ENCODE peak calls at places on chromosomes 16 and 17, in four cellular contexts. A is K562, L is A549, P is HepG2. N is an unnamed sample.

GRCh38 chr16:26818393-26818792 is 248.3 kb upstream of the C16orf82 start:
- DNase-seq in A (peak), P (no peak), L (no peak), N (no peak)

GRCh38 chr17:45038771-45039634 is 12.4 kb downstream of the DCAKD start:
- DNase-seq in L (no peak), A (no peak), P (no peak), N (no peak)

GRCh38 chr16:4972938-4973587 is 14.9 kb downstream of the SEC14L5 start:
- DNase-seq in A (no peak), L (no peak), P (no peak), N (no peak)

GRCh38 chr16:11612110-11612981 is 25.6 kb upstream of the LITAF start:
- DNase-seq in A (peak), P (peak), L (peak), N (peak)

GRCh38 chr17:77420804-77421634 is 280.2 kb downstream of the SEC14L1 start:
- DNase-seq in P (no peak), A (peak), L (peak), N (peak)

GRCh38 chr17:37614823-37615222 is 5.6 kb upstream of the SYNRG start:
- DNase-seq in L (no peak), A (no peak), P (no peak), N (no peak)

GRCh38 chr17:70295329-70295728 is 126.0 kb downstream of the KCNJ2 start:
- DNase-seq in A (no peak), P (no peak), L (no peak), N (no peak)

GRCh38 chr17:31967643-31968042 is 30.8 kb downstream of the SUZ12 start:
- DNase-seq in P (no peak), L (peak), A (no peak), N (no peak)

GRCh38 chr17:11309033-11309432 is 68.0 kb downstream of the SHISA6 start:
- DNase-seq in A (no peak), P (no peak), L (no peak), N (no peak)

GRCh38 chr16:12318661-12319463 is 342.3 kb downstream of the SNX29 start:
- DNase-seq in A (no peak), L (no peak), P (peak), N (no peak)

GRCh38 chr17:1920948-1921351 is 91.1 kb downstream of the RPA1 start:
- DNase-seq in A (no peak), P (no peak), L (no peak), N (no peak)

GRCh38 chr17:48549909-48550308 is 5.0 kb upstream of the HOXB2 start:
- DNase-seq in A (no peak), P (no peak), L (no peak), N (no peak)

DNA sequence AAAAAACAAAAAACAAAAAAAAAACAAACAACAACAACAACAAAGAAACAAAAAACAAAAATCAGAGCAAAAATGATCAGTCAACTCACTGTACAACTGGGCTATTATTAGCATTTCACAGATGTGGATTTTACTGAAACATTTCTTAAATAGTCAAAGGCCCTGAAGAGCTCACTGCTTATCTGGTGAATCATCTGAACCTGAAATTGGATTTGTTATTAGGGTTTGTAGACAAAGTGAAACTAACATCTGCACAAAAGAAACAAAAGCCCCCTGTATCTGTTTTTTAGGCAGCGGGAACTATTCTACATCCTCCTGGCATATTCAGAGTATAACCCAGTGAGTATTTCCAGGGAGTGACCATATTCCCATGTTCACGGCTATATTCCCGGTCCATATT is 32.6 kb upstream of the KSR1 start:
- DNase-seq in P (no peak), A (no peak), L (no peak), N (no peak)
- TF ChIP-seq HMGXB4 in P (no peak), A (no peak), L (no peak), N (no peak)

GRCh38 chr17:8726951-8727555 is 17.6 kb downstream of the CCDC42 start:
- DNase-seq in L (no peak), A (no peak), P (no peak), N (no peak)

GRCh38 chr17:8720596-8720995 is 24.0 kb downstream of the CCDC42 start:
- DNase-seq in P (no peak), A (no peak), L (no peak), N (no peak)

GRCh38 chr17:8726477-8726876 is 18.2 kb downstream of the CCDC42 start:
- DNase-seq in P (no peak), L (no peak), A (no peak), N (no peak)

GRCh38 chr17:8725881-8726280 is 18.8 kb downstream of the CCDC42 start:
- DNase-seq in P (no peak), L (no peak), A (no peak), N (no peak)

GRCh38 chr17:8724451-8724850 is 20.2 kb downstream of the CCDC42 start:
- DNase-seq in A (no peak), L (no peak), P (peak), N (no peak)
- TF ChIP-seq HMGXB4 in A (no peak), L (no peak), P (no peak), N (no peak)

GRCh38 chr16:68367034-68367433 is 56.2 kb downstream of the PRMT7 start:
- DNase-seq in A (peak), P (peak), L (peak), N (peak)
- TF ChIP-seq HMGXB4 in A (no peak), P (no peak), L (no peak), N (peak)

DNA sequence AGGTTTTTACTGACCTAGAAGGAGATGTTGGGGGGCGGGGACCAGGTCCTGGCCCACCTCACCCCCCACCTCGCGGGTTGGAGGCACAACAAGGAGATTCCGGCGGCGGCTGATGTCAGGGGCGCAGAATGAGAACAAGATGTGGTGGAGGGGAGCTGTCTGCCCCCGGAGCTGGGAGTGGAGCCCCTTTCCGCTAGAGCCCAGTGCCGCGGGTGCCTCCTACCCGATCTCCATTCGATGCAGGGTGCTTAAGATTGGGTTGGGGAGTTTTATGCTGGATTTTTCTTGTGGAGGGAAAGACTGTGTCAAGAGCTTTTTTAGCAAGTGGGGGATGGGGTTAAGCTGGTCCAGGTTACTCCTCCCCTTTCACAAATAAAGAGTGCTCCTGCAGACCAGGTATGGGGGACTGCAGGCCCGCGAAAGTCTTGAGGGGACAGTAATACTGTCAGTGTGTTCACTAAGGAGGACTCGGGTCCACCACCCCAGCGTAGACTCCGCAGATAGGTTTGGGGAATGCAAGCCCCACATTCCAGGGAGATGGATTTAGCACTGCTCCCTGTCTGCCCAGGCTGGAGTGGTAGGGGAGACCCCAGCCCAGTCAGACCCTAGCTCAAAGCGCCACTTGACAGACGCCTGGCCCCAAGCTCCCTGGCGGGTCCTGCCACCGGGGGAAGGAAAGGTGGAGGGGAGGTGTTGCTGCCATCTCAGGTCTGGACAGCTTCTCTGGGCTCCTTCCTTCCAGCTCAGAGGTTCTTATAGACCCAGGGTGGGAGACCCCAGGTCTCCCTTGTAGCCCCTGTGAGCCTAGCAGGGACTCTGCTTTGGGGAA is 2.0 kb downstream of the CACNA1G start:
- DNase-seq in P (no peak), A (no peak), L (no peak), N (peak)
- TF ChIP-seq HMGXB4 in P (no peak), A (no peak), L (no peak), N (no peak)

GRCh38 chr16:76444823-76445222 is 167.6 kb downstream of the CNTNAP4 start:
- DNase-seq in L (no peak), P (no peak), A (no peak), N (no peak)

GRCh38 chr16:76441391-76441790 is 164.2 kb downstream of the CNTNAP4 start:
- DNase-seq in A (no peak), L (no peak), P (no peak), N (no peak)

GRCh38 chr16:76443981-76444380 is 166.8 kb downstream of the CNTNAP4 start:
- DNase-seq in P (no peak), L (no peak), A (no peak), N (no peak)

GRCh38 chr16:76446251-76446650 is 169.1 kb downstream of the CNTNAP4 start:
- DNase-seq in A (no peak), L (no peak), P (no peak), N (no peak)

GRCh38 chr16:76441886-76442285 is 164.7 kb downstream of the CNTNAP4 start:
- DNase-seq in L (no peak), P (no peak), A (no peak), N (no peak)
- TF ChIP-seq HMGXB4 in L (no peak), P (no peak), A (no peak), N (no peak)

GRCh38 chr17:2959371-2960130 is 103.9 kb downstream of the OR1D5 start:
- DNase-seq in P (no peak), L (no peak), A (no peak), N (no peak)

GRCh38 chr17:2963332-2964027 is 99.9 kb downstream of the OR1D5 start:
- DNase-seq in P (no peak), L (no peak), A (no peak), N (no peak)

GRCh38 chr17:2962729-2963128 is 100.7 kb downstream of the OR1D5 start:
- DNase-seq in A (no peak), L (no peak), P (no peak), N (no peak)

GRCh38 chr17:2962236-2962635 is 101.2 kb downstream of the OR1D5 start:
- DNase-seq in L (no peak), A (no peak), P (no peak), N (no peak)

DNA sequence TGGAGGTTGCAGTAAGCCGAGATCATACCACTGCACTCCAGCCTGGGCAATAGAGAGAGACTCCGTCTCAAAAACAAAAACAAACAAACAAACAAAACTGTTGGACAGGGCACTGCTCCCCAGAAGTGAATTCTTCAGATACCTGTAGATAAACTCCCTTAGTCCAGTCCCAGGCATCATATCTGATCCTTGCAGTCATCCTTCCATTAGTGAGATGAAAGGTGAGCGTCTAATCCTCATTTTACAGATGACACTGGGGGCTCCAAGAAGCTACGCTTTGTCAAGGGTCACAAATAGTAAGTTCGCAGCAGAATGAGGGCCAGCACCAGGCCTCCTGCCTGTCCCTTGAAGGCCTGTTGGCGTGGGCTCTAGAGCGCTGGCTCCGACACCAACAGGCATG is 102.0 kb downstream of the OR1D5 start:
- DNase-seq in P (no peak), A (no peak), L (no peak), N (no peak)
- TF ChIP-seq HMGXB4 in P (no peak), A (no peak), L (no peak), N (no peak)

GRCh38 chr16:57301126-57301817 is 16.8 kb upstream of the PLLP start:
- DNase-seq in L (no peak), A (no peak), P (no peak), N (peak)
- TF ChIP-seq HMGXB4 in L (no peak), A (no peak), P (no peak), N (no peak)

DNA sequence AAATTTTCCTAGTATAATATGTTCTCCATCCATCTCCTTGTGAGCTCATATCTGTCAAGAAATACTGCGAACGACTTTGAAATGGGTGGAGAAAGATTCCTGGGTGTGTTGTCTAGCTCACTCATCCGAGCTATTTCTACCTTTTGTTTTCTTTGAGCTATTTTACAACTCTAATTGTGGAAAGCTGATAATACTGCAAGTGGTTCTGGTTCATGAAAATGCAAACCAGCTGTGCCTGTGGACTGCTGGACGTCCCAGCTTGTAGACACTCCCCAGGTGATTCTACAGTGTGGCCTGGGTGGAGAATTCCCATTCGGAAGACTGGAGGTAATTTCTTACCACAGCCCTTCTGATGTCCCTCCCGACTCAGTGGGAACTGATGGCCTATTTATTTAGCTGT is 40.6 kb downstream of the CMIP start:
- DNase-seq in P (no peak), L (no peak), A (no peak), N (no peak)
- TF ChIP-seq HMGXB4 in P (no peak), L (no peak), A (no peak), N (no peak)